ENCODE peak calls at places on chromosomes 16 and 17, in five cellular contexts. U, G, M, V and N are unnamed samples.

GRCh38 chr17:40062347-40063033 is at the start of gene THRA:
- DNase-seq in U (peak), M (peak), V (peak), G (peak), N (no peak)

GRCh38 chr17:55023626-55024025 is 55.1 kb downstream of the STXBP4 start:
- DNase-seq in U (no peak), G (no peak), V (no peak), M (no peak), N (no peak)

GRCh38 chr17:17730250-17730935 is 49.1 kb downstream of the RAI1 start:
- DNase-seq in M (no peak), V (no peak), G (no peak), U (no peak), N (no peak)

GRCh38 chr17:34556951-34557350 is 22.4 kb upstream of the TMEM132E start:
- DNase-seq in G (no peak), V (no peak), M (no peak), U (no peak), N (no peak)

GRCh38 chr17:20120835-20121234 is 111.7 kb downstream of the SPECC1 start:
- DNase-seq in V (no peak), U (no peak), M (no peak), G (no peak), N (no peak)

GRCh38 chr17:17751489-17751995 is 70.3 kb downstream of the RAI1 start:
- DNase-seq in V (no peak), U (no peak), M (no peak), G (peak), N (no peak)

GRCh38 chr17:81491193-81491592 is 21.4 kb downstream of the ACTG1 start:
- DNase-seq in U (no peak), M (no peak), G (no peak), V (no peak), N (no peak)

GRCh38 chr16:11053916-11054460 is 109.6 kb downstream of the CLEC16A start:
- DNase-seq in M (no peak), V (no peak), G (no peak), U (no peak), N (no peak)

GRCh38 chr16:88725609-88726407 is 19.5 kb downstream of the CTU2 start:
- DNase-seq in V (no peak), U (no peak), G (no peak), M (no peak), N (no peak)

GRCh38 chr16:70267516-70267915 is 15.8 kb upstream of the EXOSC6 start:
- DNase-seq in G (peak), U (peak), M (peak), V (peak), N (no peak)

GRCh38 chr17:17416400-17417360 is 60.1 kb upstream of the MED9 start:
- DNase-seq in U (no peak), G (no peak), V (no peak), M (peak), N (no peak)

GRCh38 chr17:55398689-55399088 is 22.9 kb downstream of the MMD start:
- DNase-seq in U (no peak), G (no peak), V (no peak), M (peak), N (no peak)

GRCh38 chr17:66165537-66166123 is 26.3 kb downstream of the CEP112 start:
- DNase-seq in M (peak), U (no peak), G (peak), V (no peak), N (peak)

GRCh38 chr16:30888856-30889499 is 4.9 kb downstream of the BCL7C start:
- DNase-seq in M (no peak), U (no peak), G (no peak), V (no peak), N (no peak)

GRCh38 chr17:59141860-59142259 is 13.1 kb downstream of the SKA2 start:
- DNase-seq in M (no peak), G (no peak), U (no peak), V (no peak), N (no peak)

GRCh38 chr17:73586921-73587680 is 57.1 kb downstream of the SDK2 start:
- DNase-seq in U (no peak), M (no peak), G (peak), V (no peak), N (no peak)

GRCh38 chr17:44353656-44354331 is 8.7 kb downstream of the GRN start:
- DNase-seq in U (peak), G (peak), M (peak), V (peak), N (no peak)

GRCh38 chr17:77101521-77102410 is 39.0 kb upstream of the SEC14L1 start:
- DNase-seq in U (no peak), G (no peak), V (no peak), M (no peak), N (no peak)

DNA sequence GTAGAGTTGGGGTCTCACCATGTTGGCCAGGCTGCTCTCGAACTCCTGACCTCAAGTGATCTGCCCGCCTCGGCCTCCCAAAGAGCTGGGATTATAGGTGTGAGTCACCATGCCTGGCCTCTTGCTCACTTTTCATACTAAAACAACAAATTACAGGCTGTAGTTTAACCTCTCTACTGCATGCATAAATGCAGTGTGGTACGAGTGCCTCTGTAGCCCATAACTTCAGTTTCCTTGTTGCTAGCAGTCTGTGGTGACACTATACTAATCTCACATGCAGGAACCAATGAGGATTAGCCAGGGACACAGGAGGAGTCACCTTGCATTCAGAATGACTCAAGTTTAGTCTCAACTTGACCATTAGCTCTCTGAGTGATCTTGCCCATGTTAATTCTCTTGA is 20.1 kb downstream of the HMOX2 start:
- DNase-seq in V (no peak), G (peak), U (no peak), M (peak), N (no peak)
- H2BK12ac ChIP-seq in V (no peak), G (no peak), U (no peak), M (no peak), N (no peak)

DNA sequence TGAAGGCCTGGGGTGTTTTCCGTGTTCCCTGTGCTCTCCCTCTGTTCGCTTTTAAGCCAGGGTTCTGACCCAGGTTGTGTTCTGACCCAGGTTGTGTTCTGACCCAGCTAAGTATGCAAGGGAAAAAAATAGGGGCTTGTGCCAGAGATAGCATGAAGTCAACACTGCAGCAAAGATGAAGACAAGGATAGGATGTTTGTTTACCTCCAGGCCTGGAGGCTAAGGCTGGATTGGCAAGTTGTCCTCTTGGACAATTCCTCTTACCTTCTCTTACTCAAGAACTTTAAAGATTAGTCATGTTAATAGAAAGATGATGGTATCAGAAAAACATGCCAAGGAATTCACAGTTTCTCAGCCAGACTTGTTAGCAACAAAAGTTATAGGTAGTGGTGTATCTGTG is 19.4 kb downstream of the LYRM9 start:
- DNase-seq in V (no peak), M (no peak), G (peak), U (no peak), N (no peak)
- H3K27ac ChIP-seq in V (no peak), M (no peak), G (no peak), U (no peak), N (no peak)

GRCh38 chr17:41792835-41793748 is 6.6 kb upstream of the JUP start:
- DNase-seq in M (peak), G (peak), V (peak), U (no peak), N (no peak)
- H2BK12ac ChIP-seq in M (peak), G (peak), V (no peak), U (no peak), N (peak)

DNA sequence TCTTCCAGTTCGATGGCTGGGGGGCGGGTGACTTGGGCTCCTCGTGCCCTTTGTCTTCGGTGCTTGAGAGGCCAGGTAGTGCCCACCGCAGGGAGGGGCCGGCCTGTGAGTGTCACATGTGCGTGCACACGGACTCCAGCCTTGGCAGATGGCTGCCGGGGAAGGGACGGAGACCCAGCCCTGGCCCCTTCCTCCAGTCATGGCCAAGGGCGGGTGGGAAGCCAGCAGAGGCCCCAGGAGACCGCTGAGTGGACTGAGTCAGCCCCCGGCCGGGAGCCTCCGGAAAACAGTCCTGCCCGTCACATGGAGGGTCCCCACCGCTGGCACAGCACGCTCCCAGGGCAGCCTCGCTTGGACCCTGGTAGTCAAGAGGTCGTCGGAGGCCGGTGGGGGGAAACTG is 4.2 kb downstream of the GLIS2 start:
- DNase-seq in G (no peak), M (no peak), U (no peak), V (no peak), N (no peak)
- H3K27ac ChIP-seq in G (no peak), M (no peak), U (no peak), V (no peak), N (no peak)

GRCh38 chr17:21129023-21129681 is 2.4 kb downstream of the DHRS7B start:
- DNase-seq in G (peak), V (no peak), U (no peak), M (peak), N (no peak)

GRCh38 chr17:21134559-21134958 is 7.8 kb downstream of the DHRS7B start:
- DNase-seq in G (no peak), M (no peak), V (no peak), U (no peak), N (no peak)

GRCh38 chr17:21127508-21128077 is 829 bp downstream of the DHRS7B start:
- DNase-seq in M (no peak), U (no peak), V (no peak), G (peak), N (no peak)

GRCh38 chr17:21132428-21132827 is 5.7 kb downstream of the DHRS7B start:
- DNase-seq in V (no peak), M (no peak), G (no peak), U (no peak), N (no peak)

DNA sequence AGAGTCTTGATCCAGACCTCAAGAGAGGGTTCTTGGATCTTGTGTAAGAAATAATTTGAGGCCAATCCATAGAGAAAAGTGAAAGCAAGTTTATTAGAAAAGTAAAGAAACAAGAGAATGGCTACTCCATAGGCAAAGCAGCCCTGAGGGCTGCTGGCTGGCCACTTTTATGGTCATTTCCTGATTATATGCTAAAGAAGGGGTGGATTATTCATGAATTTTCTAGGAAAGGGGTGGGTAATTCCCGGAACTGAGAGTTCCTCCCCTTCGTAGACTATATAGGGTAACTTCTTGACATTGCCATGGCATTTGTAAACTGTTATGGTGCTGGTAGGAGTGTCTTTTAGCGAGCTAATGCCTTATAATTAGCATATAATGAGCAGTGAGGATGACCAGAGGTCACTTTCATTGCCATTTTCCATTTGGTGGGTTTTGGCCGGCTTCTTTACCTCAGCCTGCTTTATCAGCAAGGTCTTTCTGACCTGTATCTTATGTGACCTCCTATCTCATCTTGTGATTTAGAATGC is 4.4 kb downstream of the DHRS7B start:
- DNase-seq in G (peak), M (no peak), U (no peak), V (no peak), N (no peak)
- H2BK12ac ChIP-seq in G (no peak), M (no peak), U (no peak), V (no peak), N (no peak)